ENCODE peak calls at places on chromosomes 1 and 21, in four cellular contexts. Q is nephron progenitor cell; L is CD4-positive, alpha-beta T cell; K is Calu3. U is an unnamed sample.

GRCh38 chr21:28822064-28822402 is 170.6 kb downstream of the LTN1 start:
- DNase-seq in Q (no peak), L (no peak), K (no peak), U (no peak)

GRCh38 chr1:226603030-226603960 is 54.7 kb downstream of the STUM start:
- DNase-seq in Q (no peak), L (no peak), K (no peak), U (no peak)

GRCh38 chr21:31425158-31425557 is 81.1 kb upstream of the TIAM1 start:
- DNase-seq in Q (no peak), L (no peak), K (no peak), U (no peak)

GRCh38 chr21:31282095-31282709 is 61.9 kb downstream of the TIAM1 start:
- DNase-seq in Q (no peak), L (no peak), K (no peak), U (no peak)

GRCh38 chr1:205588691-205589445 is 42.9 kb downstream of the ELK4 start:
- DNase-seq in Q (peak; percentile 29), L (no peak), K (peak; percentile 61), U (no peak)

GRCh38 chr1:53087332-53088285 is 25.6 kb downstream of the PODN start:
- DNase-seq in Q (peak; percentile 35), L (no peak), K (no peak), U (no peak)

GRCh38 chr1:204520834-204521709 is 4.9 kb downstream of the MDM4 start:
- DNase-seq in Q (no peak), L (peak; percentile 52), K (no peak), U (no peak)

GRCh38 chr1:38891753-38892152 is 10.4 kb upstream of the GJA9 start:
- DNase-seq in Q (no peak), L (no peak), K (no peak), U (no peak)

GRCh38 chr1:41721039-41721438 is 197.7 kb downstream of the HIVEP3 start:
- DNase-seq in Q (no peak), L (no peak), K (no peak), U (no peak)

GRCh38 chr1:54045487-54045886 is 7.5 kb downstream of the TMEM59 start:
- DNase-seq in Q (no peak), L (no peak), K (no peak), U (no peak)

GRCh38 chr1:235199441-235199840 is 38.4 kb upstream of the RBM34 start:
- DNase-seq in Q (no peak), L (no peak), K (no peak), U (no peak)

GRCh38 chr1:28313710-28314510 is 14.9 kb upstream of the MED18 start:
- DNase-seq in Q (no peak), L (no peak), K (peak; percentile 85), U (no peak)

GRCh38 chr1:44089371-44090070 is 29.1 kb upstream of the KLF17 start:
- DNase-seq in Q (no peak), L (no peak), K (no peak), U (no peak)

GRCh38 chr1:41925712-41926111 is 7.0 kb upstream of the HIVEP3 start:
- DNase-seq in Q (no peak), L (no peak), K (no peak), U (no peak)

GRCh38 chr1:43043695-43044094 is 85.0 kb upstream of the SLC2A1 start:
- DNase-seq in Q (no peak), L (no peak), K (no peak), U (no peak)

GRCh38 chr21:30232011-30232410 is 16.1 kb upstream of the CLDN8 start:
- DNase-seq in Q (no peak), L (no peak), K (no peak), U (no peak)

GRCh38 chr1:81472387-81472786 is 328.3 kb upstream of the ADGRL2 start:
- DNase-seq in Q (no peak), L (no peak), K (no peak), U (no peak)

GRCh38 chr21:36068748-36069398 is 951 bp upstream of the CBR1 start:
- DNase-seq in Q (no peak), L (no peak), K (no peak), U (no peak)

GRCh38 chr21:36070999-36071398 is 1.2 kb downstream of the CBR1 start:
- DNase-seq in Q (no peak), L (no peak), K (no peak), U (no peak)

GRCh38 chr21:36073181-36073580 is 3.4 kb downstream of the CBR1 start:
- DNase-seq in Q (no peak), L (no peak), K (no peak), U (no peak)

GRCh38 chr21:36072453-36073167 is 2.8 kb downstream of the CBR1 start:
- DNase-seq in Q (no peak), L (no peak), K (no peak), U (no peak)

GRCh38 chr21:36069713-36070573 is at the start of gene CBR1:
- DNase-seq in Q (peak; percentile 50), L (peak; percentile 85), K (peak; percentile 87), U (no peak)
- TF ChIP-seq CTCF in Q (no peak), L (no peak), K (no peak), U (no peak)

GRCh38 chr1:90831910-90832309 is 114.8 kb upstream of the BARHL2 start:
- DNase-seq in Q (peak; percentile 33), L (no peak), K (no peak), U (no peak)
- TF ChIP-seq CTCF in Q (no peak), L (no peak), K (no peak), U (no peak)

GRCh38 chr1:87450615-87451209 is 122.0 kb downstream of the LMO4 start:
- DNase-seq in Q (no peak), L (peak; percentile 16), K (peak; percentile 80), U (no peak)
- TF ChIP-seq CTCF in Q (no peak), L (peak; percentile 29), K (peak; percentile 52), U (no peak)

GRCh38 chr1:181514298-181515290 is 31.3 kb downstream of the CACNA1E start:
- DNase-seq in Q (no peak), L (no peak), K (no peak), U (no peak)
- TF ChIP-seq CTCF in Q (no peak), L (no peak), K (no peak), U (no peak)

GRCh38 chr1:167367705-167368104 is 147.0 kb downstream of the POU2F1 start:
- DNase-seq in Q (no peak), L (no peak), K (no peak), U (no peak)

GRCh38 chr1:167360120-167360519 is 139.4 kb downstream of the POU2F1 start:
- DNase-seq in Q (no peak), L (no peak), K (no peak), U (no peak)

GRCh38 chr1:167369933-167370332 is 148.4 kb downstream of the CD247 start:
- DNase-seq in Q (no peak), L (no peak), K (no peak), U (no peak)

GRCh38 chr1:167362638-167363037 is 142.0 kb downstream of the POU2F1 start:
- DNase-seq in Q (no peak), L (no peak), K (no peak), U (no peak)

GRCh38 chr1:167365360-167365759 is 144.7 kb downstream of the POU2F1 start:
- DNase-seq in Q (no peak), L (no peak), K (no peak), U (no peak)
- TF ChIP-seq CTCF in Q (no peak), L (no peak), K (no peak), U (no peak)

DNA sequence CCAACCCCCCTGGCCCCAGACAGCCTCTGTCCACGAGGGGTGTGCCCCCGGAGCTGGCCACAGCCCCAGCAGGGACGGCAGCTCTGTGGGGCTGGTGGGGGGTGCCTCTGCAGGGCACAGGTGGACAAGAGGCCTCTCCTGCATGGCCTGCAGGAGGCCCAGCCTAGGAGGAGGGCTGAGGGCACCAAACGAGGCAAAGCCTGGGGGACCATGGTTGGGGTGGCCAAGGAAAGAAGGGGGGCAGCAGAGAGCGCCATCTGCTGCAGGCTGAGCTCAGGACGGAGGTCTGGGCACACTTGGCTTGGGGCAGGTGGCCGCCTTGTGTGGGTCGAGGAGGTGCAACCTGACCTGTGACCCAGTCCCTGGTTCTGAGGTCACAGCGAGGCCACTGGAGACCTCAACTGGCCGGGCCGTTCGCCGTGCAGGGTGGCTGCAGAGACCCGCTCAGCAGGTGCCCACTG is 27.3 kb downstream of the RRP1 start:
- DNase-seq in Q (no peak), L (no peak), K (no peak), U (no peak)
- TF ChIP-seq CTCF in Q (no peak), L (no peak), K (no peak), U (peak; percentile 1)

U was measured in D721Med.